ENCODE peak calls at places on chromosomes 2 and 18, in eight cellular contexts. E, O, D, H, M, Z, V and B are unnamed samples.
A peak's percentile ranks its signal among the peaks of the same experiment; 100 is the strongest.

GRCh38 chr18:22731398-22731797 is 201.7 kb upstream of the RBBP8 start:
- DNase-seq in Z (no peak), D (no peak), M (no peak), H (no peak), E (no peak), V (no peak), O (no peak), B (no peak)

GRCh38 chr2:30444283-30444682 is 2.8 kb upstream of the LCLAT1 start:
- DNase-seq in E (no peak), M (no peak), O (no peak), V (no peak), H (no peak), D (no peak), Z (no peak), B (no peak)

GRCh38 chr18:72456802-72457201 is 87.3 kb downstream of the CBLN2 start:
- DNase-seq in H (no peak), Z (no peak), E (no peak), M (no peak), O (no peak), D (no peak), V (no peak), B (no peak)

GRCh38 chr2:233832869-233833812 is 21.2 kb downstream of the HJURP start:
- DNase-seq in H (peak; percentile 48), E (no peak), M (no peak), Z (peak; percentile 87), O (no peak), V (no peak), D (peak; percentile 80), B (no peak)

GRCh38 chr18:56235061-56235772 is 403.2 kb downstream of the TXNL1 start:
- DNase-seq in M (no peak), V (no peak), E (no peak), Z (no peak), D (no peak), H (no peak), O (no peak), B (no peak)

GRCh38 chr2:242060212-242060835 is 190.8 kb downstream of the RTP5 start:
- DNase-seq in V (no peak), O (no peak), H (peak; percentile 86), Z (no peak), M (no peak), D (no peak), E (peak; percentile 21), B (no peak)

GRCh38 chr2:113962692-113963480 is 73.0 kb downstream of the ACTR3 start:
- DNase-seq in M (no peak), O (no peak), D (no peak), E (no peak), H (peak; percentile 66), V (no peak), Z (no peak), B (no peak)

GRCh38 chr2:39379643-39380524 is 57.2 kb downstream of the MAP4K3 start:
- DNase-seq in O (peak; percentile 65), D (no peak), V (no peak), M (no peak), H (peak; percentile 75), E (no peak), Z (peak; percentile 52), B (no peak)

GRCh38 chr2:86221066-86221684 is 21.9 kb downstream of the MRPL35 start:
- DNase-seq in O (peak; percentile 84), Z (peak; percentile 80), D (peak; percentile 67), E (no peak), H (peak; percentile 61), V (no peak), M (no peak), B (no peak)

GRCh38 chr2:181540421-181540820 is 83.2 kb downstream of the ITGA4 start:
- DNase-seq in V (no peak), Z (no peak), D (no peak), H (no peak), M (no peak), E (no peak), O (no peak), B (no peak)

GRCh38 chr2:109448946-109449788 is 164.6 kb downstream of the SEPTIN10 start:
- DNase-seq in O (no peak), Z (no peak), H (peak; percentile 18), M (peak; percentile 75), D (no peak), V (no peak), E (no peak), B (no peak)

GRCh38 chr2:159559034-159559433 is 57.3 kb downstream of the BAZ2B start:
- DNase-seq in Z (no peak), H (no peak), D (no peak), O (no peak), V (no peak), M (no peak), E (no peak), B (no peak)

GRCh38 chr2:171595896-171596295 is 73.6 kb downstream of the CYBRD1 start:
- DNase-seq in V (no peak), E (no peak), Z (no peak), M (no peak), D (no peak), O (no peak), H (peak; percentile 92), B (no peak)

GRCh38 chr2:233288663-233289062 is 19.0 kb upstream of the SAG start:
- DNase-seq in H (peak; percentile 20), D (no peak), V (no peak), Z (no peak), E (no peak), M (no peak), O (no peak), B (no peak)

GRCh38 chr2:23567382-23567781 is 182.4 kb downstream of the KLHL29 start:
- DNase-seq in V (no peak), E (no peak), Z (no peak), O (no peak), D (no peak), M (no peak), H (no peak), B (no peak)

GRCh38 chr18:23311346-23312103 is 141.6 kb upstream of the RIOK3 start:
- DNase-seq in Z (no peak), E (no peak), M (peak; percentile 86), D (no peak), O (no peak), V (no peak), H (peak; percentile 84), B (no peak)

GRCh38 chr2:17538844-17539554 is 1.5 kb upstream of the VSNL1 start:
- DNase-seq in Z (peak; percentile 81), D (peak; percentile 75), H (peak; percentile 10), E (peak; percentile 62), O (no peak), M (peak; percentile 80), V (no peak), B (no peak)

GRCh38 chr2:106030287-106031268 is 163.5 kb downstream of the UXS1 start:
- DNase-seq in M (peak; percentile 71), H (peak; percentile 7), V (no peak), D (no peak), E (no peak), Z (no peak), O (no peak), B (peak; percentile 15)

GRCh38 chr2:216033403-216033802 is 20.1 kb upstream of the MREG start:
- DNase-seq in V (no peak), Z (no peak), O (no peak), H (no peak), M (no peak), E (no peak), D (no peak), B (no peak)

GRCh38 chr2:134657650-134658250 is 61.0 kb downstream of the TMEM163 start:
- DNase-seq in Z (peak; percentile 81), D (peak; percentile 60), V (no peak), E (no peak), O (peak; percentile 65), H (peak; percentile 49), M (no peak), B (no peak)